ENCODE peak calls at places on chromosomes 6 and 20, in five cellular contexts. A is Jurkat, Clone E6-1; Z is astrocyte of the spinal cord; W is endodermal cell; C is heart left ventricle. F is an unnamed sample.
A peak's percentile ranks its signal among the peaks of the same experiment; 100 is the strongest.

GRCh38 chr6:144607998-144608736 is 323.0 kb downstream of the UTRN start:
- DNase-seq in A (no peak), C (no peak), W (no peak), Z (no peak), F (no peak)

GRCh38 chr6:152313542-152314482 is 323.4 kb downstream of the SYNE1 start:
- DNase-seq in A (no peak), W (peak; percentile 83), C (no peak), Z (peak; percentile 61), F (no peak)

GRCh38 chr6:10542135-10542689 is 21.1 kb downstream of the GCNT2 start:
- DNase-seq in W (no peak), A (no peak), C (no peak), Z (no peak), F (no peak)

GRCh38 chr20:45359406-45360148 is 3.4 kb upstream of the SYS1 start:
- DNase-seq in C (no peak), A (no peak), Z (peak; percentile 87), W (peak; percentile 51), F (no peak)

GRCh38 chr20:17747431-17747846 is 47.7 kb downstream of the BANF2 start:
- DNase-seq in A (no peak), W (no peak), C (no peak), Z (peak; percentile 89), F (no peak)

GRCh38 chr20:50381771-50382593 is 128.2 kb upstream of the PTPN1 start:
- DNase-seq in A (peak; percentile 50), C (no peak), Z (no peak), W (no peak), F (no peak)

GRCh38 chr20:56439784-56440291 is 27.8 kb downstream of the CASS4 start:
- DNase-seq in W (no peak), A (no peak), Z (peak; percentile 97), C (peak; percentile 60), F (no peak)

GRCh38 chr6:107866606-107867301 is 42.6 kb upstream of the SCML4 start:
- DNase-seq in C (no peak), Z (peak; percentile 27), A (peak; percentile 29), W (no peak), F (no peak)

GRCh38 chr6:137729866-137730629 is 137.0 kb upstream of the TNFAIP3 start:
- DNase-seq in W (no peak), Z (no peak), A (no peak), C (no peak), F (no peak)

GRCh38 chr6:18585032-18585573 is 198.0 kb downstream of the RNF144B start:
- DNase-seq in C (peak; percentile 37), A (no peak), Z (peak; percentile 69), W (no peak), F (no peak)

GRCh38 chr20:2349801-2350200 is 30.9 kb upstream of the TGM6 start:
- DNase-seq in A (no peak), W (no peak), Z (no peak), C (no peak), F (no peak)

GRCh38 chr6:15504581-15505350 is 158.1 kb downstream of the DTNBP1 start:
- DNase-seq in C (peak; percentile 75), A (no peak), Z (peak; percentile 99), W (no peak), F (peak; percentile 70)

GRCh38 chr6:15507221-15507620 is 155.6 kb downstream of the DTNBP1 start:
- DNase-seq in A (no peak), C (no peak), W (no peak), Z (no peak), F (peak; percentile 37)

GRCh38 chr6:15504040-15504491 is 158.8 kb downstream of the DTNBP1 start:
- DNase-seq in C (peak; percentile 59), Z (peak; percentile 55), A (no peak), W (no peak), F (peak; percentile 64)

GRCh38 chr6:15506066-15506465 is 156.8 kb downstream of the DTNBP1 start:
- DNase-seq in C (no peak), Z (no peak), W (no peak), A (no peak), F (peak; percentile 30)

GRCh38 chr6:15505463-15505918 is 157.3 kb downstream of the DTNBP1 start:
- DNase-seq in A (no peak), W (no peak), C (no peak), Z (no peak), F (peak; percentile 48)
- H3K4me3 ChIP-seq in A (no peak overlapping the region), W (no peak overlapping the region), C (peak overlapping the region; percentile 33), Z (no peak overlapping the region), F (no peak overlapping the region)

DNA sequence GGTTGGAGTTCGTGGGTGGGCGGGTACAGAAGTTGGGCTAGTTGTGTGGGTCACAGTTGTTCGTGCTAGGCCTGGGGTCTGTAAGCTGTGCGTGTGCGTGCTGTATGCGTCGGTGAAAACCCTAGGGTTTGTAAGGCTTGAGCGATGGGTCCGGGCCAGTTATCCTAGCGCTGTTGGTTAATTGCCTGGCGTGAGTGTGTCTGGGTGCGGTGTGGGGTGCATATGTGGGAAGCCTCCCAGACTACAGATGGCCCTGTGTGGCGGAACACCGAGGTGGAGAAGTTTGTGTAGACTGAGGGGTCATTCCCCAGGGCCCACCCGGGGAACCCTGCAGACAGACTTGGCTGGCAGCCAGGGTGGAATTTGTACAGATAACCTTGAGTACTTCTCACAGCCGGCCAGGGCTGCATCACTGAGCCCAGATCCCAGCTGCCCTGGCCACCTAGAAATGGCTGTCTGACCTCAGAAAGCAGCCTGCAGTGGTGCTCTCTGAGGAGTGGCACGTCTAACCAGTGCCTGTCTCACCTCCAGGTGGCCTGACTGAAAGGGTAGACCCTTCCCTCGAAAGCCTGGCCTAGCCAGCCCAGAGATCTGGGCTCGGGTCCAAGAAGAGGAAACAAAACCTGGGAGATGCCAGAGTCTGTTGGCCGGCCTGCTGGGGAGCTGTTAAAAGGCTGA is 1.8 kb downstream of the TGIF2 start:
- DNase-seq in W (peak; percentile 87), C (peak; percentile 51), A (no peak), Z (peak; percentile 65), F (peak; percentile 68)
- H3K4me3 ChIP-seq in W (peak overlapping the region; percentile 90), C (peak overlapping the region; percentile 96), A (peak overlapping the region; percentile 78), Z (peak overlapping the region; percentile 77), F (peak overlapping the region; percentile 81)

GRCh38 chr20:46650575-46651090 is 626 bp downstream of the SLC13A3 start:
- DNase-seq in C (no peak), W (no peak), Z (no peak), A (no peak), F (no peak)

GRCh38 chr20:46652699-46653098 is 1.4 kb upstream of the SLC13A3 start:
- DNase-seq in Z (no peak), A (no peak), C (no peak), W (no peak), F (no peak)

GRCh38 chr20:46649650-46649949 is 1.7 kb downstream of the SLC13A3 start:
- DNase-seq in C (no peak), A (no peak), Z (no peak), W (no peak), F (no peak)

GRCh38 chr20:46649965-46650542 is 1.2 kb downstream of the SLC13A3 start:
- DNase-seq in C (no peak), Z (no peak), A (no peak), W (no peak), F (no peak)

GRCh38 chr20:46651091-46651962 is at the start of gene SLC13A3:
- DNase-seq in C (no peak), Z (no peak), A (no peak), W (peak; percentile 87), F (no peak)
- H3K4me3 ChIP-seq in C (peak within 1 kb of the TSS; percentile 22), Z (no peak within 1 kb of the TSS), A (no peak within 1 kb of the TSS), W (peak within 1 kb of the TSS; percentile 69), F (no peak within 1 kb of the TSS)

DNA sequence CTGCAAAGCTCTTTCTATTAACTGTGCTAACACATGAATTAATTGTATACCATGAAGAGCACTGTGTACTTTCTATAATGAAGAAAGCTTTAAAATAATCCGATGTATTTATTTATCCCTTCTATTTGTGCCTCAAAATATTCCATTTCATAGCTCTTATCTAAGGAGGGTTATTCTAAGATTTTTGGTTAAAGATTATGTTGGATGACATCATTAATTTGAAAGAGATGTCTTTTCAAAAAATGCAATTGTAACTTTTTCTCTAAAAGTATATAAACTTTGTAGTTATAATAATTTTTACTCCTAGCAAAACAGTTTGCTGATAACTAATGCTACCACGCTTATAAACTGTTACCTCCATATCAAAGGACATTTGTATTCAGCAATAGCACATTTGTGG is 192.4 kb upstream of the HSF2 start:
- DNase-seq in Z (no peak), A (no peak), C (no peak), W (no peak), F (no peak)
- H3K4me3 ChIP-seq in Z (no peak overlapping the region), A (no peak overlapping the region), C (no peak overlapping the region), W (no peak overlapping the region), F (no peak overlapping the region)

GRCh38 chr6:70709826-70710225 is 42.1 kb downstream of the SMAP1 start:
- DNase-seq in A (no peak), C (no peak), Z (peak; percentile 68), W (no peak), F (no peak)

GRCh38 chr6:70717038-70717801 is 49.5 kb downstream of the SMAP1 start:
- DNase-seq in A (no peak), Z (no peak), W (no peak), C (no peak), F (no peak)

DNA sequence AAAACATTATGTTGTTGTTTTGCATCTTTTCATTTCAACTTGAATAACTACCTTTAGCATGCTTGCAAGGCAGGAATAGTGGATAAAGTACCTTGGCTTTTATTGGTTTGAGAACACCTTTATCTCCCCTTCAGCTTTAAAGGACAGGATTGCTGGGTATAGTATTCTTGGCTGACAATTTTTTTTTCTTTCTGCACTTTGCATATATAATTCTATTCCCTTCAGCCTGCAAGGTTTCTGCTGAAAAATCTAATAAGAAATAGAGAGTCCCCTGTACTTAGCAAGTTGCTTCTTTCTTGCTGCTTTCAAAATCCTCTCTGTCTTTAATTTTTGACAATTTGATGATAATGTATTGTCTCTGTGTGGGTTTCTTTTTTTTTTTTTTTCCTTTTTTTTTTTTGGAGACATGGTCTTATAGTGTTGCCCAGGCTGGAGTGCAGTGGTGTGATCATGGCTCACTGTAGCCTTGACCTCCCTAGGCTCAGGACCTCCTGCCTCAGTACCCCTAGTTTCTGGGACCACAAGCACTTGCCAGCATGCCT is 47.1 kb downstream of the SMAP1 start:
- DNase-seq in Z (no peak), A (no peak), W (no peak), C (no peak), F (no peak)
- H3K4me3 ChIP-seq in Z (no peak overlapping the region), A (no peak overlapping the region), W (no peak overlapping the region), C (no peak overlapping the region), F (no peak overlapping the region)

GRCh38 chr20:20547221-20547875 is 165.1 kb downstream of the RALGAPA2 start:
- DNase-seq in W (no peak), Z (peak; percentile 13), C (no peak), A (peak; percentile 33), F (no peak)
- H3K4me3 ChIP-seq in W (no peak overlapping the region), Z (no peak overlapping the region), C (no peak overlapping the region), A (no peak overlapping the region), F (no peak overlapping the region)

GRCh38 chr20:24468401-24469115 is 871 bp upstream of the SYNDIG1 start:
- DNase-seq in C (no peak), A (no peak), Z (no peak), W (peak; percentile 66), F (no peak)
- H3K4me3 ChIP-seq in C (peak overlapping the region; percentile 63), A (no peak overlapping the region), Z (peak overlapping the region; percentile 58), W (peak overlapping the region; percentile 88), F (peak overlapping the region; percentile 14)

F was measured in upper lobe of right lung.